ENCODE peak calls at places on chromosomes 6 and 20, in ten cellular contexts. Z is endodermal cell, P is fibroblast of pulmonary artery, D is esophagus muscularis mucosa, N is left lung, T is A549, G is upper lobe of right lung, H is AG09319, X is heart right ventricle, U is AG04449. W is an unnamed sample.

GRCh38 chr20:6075428-6076219 is 21.8 kb upstream of the LRRN4 start:
- DNase-seq in Z (no peak), P (peak; percentile 30), D (no peak), N (no peak), T (no peak), G (no peak), H (no peak), X (peak; percentile 59), U (no peak), W (no peak)

GRCh38 chr6:125519367-125519766 is 217.6 kb upstream of the HDDC2 start:
- DNase-seq in Z (no peak), P (no peak), D (no peak), N (no peak), T (no peak), G (no peak), H (no peak), X (no peak), U (no peak), W (no peak)

GRCh38 chr6:4791174-4791573 is 15.0 kb downstream of the CDYL start:
- DNase-seq in Z (no peak), P (no peak), D (no peak), N (no peak), T (no peak), G (no peak), H (no peak), X (no peak), U (no peak), W (no peak)

GRCh38 chr6:3455121-3455489 is 1.7 kb downstream of the SLC22A23 start:
- DNase-seq in Z (peak; percentile 60), P (no peak), D (no peak), N (no peak), T (no peak), G (no peak), H (no peak), X (no peak), U (no peak), W (no peak)

GRCh38 chr20:37145014-37145413 is 34.1 kb upstream of the RPN2 start:
- DNase-seq in Z (no peak), P (peak; percentile 17), D (no peak), N (no peak), T (no peak), G (no peak), H (no peak), X (no peak), U (no peak), W (no peak)

GRCh38 chr6:145428656-145429173 is 306.6 kb downstream of the EPM2A start:
- DNase-seq in Z (no peak), P (peak; percentile 2), D (no peak), N (no peak), T (no peak), G (no peak), H (no peak), X (no peak), U (no peak), W (no peak)

GRCh38 chr6:113434641-113435040 is 422.5 kb upstream of the MARCKS start:
- DNase-seq in Z (no peak), P (no peak), D (no peak), N (no peak), T (no peak), G (no peak), H (no peak), X (no peak), U (no peak), W (no peak)

GRCh38 chr20:62898970-62899632 is 27.2 kb downstream of the DIDO1 start:
- DNase-seq in Z (peak; percentile 84), P (no peak), D (no peak), N (no peak), T (no peak), G (no peak), H (no peak), X (no peak), U (no peak), W (peak; percentile 79)

GRCh38 chr6:89209457-89209856 is 7.7 kb downstream of the GABRR1 start:
- DNase-seq in Z (no peak), P (no peak), D (peak; percentile 50), N (no peak), T (no peak), G (no peak), H (no peak), X (no peak), U (no peak), W (no peak)

GRCh38 chr6:162408805-162409535 is 318.6 kb downstream of the PRKN start:
- DNase-seq in Z (no peak), P (no peak), D (no peak), N (no peak), T (no peak), G (no peak), H (no peak), X (no peak), U (no peak), W (no peak)

GRCh38 chr6:41917528-41917927 is 3.4 kb downstream of the MED20 start:
- DNase-seq in Z (no peak), P (peak; percentile 94), D (no peak), N (no peak), T (peak; percentile 72), G (no peak), H (peak; percentile 68), X (no peak), U (peak; percentile 79), W (no peak)

GRCh38 chr6:156948807-156949206 is 171.6 kb downstream of the ARID1B start:
- DNase-seq in Z (no peak), P (peak; percentile 70), D (no peak), N (no peak), T (no peak), G (no peak), H (no peak), X (no peak), U (no peak), W (no peak)

GRCh38 chr6:11744753-11745152 is 33.9 kb downstream of the ADTRP start:
- DNase-seq in Z (no peak), P (peak; percentile 95), D (no peak), N (peak; percentile 71), T (no peak), G (no peak), H (peak; percentile 78), X (peak; percentile 84), U (no peak), W (no peak)

GRCh38 chr6:44966449-44967091 is 361.6 kb upstream of the RUNX2 start:
- DNase-seq in Z (no peak), P (peak; percentile 70), D (no peak), N (no peak), T (peak; percentile 11), G (no peak), H (no peak), X (no peak), U (peak; percentile 10), W (no peak)

GRCh38 chr6:167244064-167244949 is 46.8 kb upstream of the UNC93A start:
- DNase-seq in Z (peak; percentile 70), P (no peak), D (no peak), N (no peak), T (no peak), G (no peak), H (no peak), X (no peak), U (no peak), W (no peak)

DNA sequence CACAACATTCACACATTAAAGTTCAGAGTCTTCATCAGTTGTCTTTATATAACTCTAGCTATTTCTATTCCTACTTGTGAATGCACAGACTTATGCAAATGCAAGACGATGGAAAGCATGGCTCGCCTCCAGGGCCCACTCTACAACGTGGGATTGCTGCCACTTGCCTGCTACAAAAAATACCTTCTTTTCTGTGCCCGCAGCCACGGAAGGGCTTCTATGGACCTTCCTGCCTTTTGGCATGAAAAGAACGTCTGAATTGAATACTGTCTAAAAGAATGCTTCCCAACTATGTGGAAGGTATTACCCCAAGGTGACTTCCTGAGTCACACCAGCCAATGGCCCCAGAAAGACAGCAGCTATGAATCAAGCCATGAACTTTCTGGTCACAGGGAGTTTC is 261.3 kb downstream of the HIVEP2 start:
- DNase-seq in Z (no peak), P (no peak), D (no peak), N (no peak), T (no peak), G (no peak), H (no peak), X (no peak), U (no peak), W (no peak)
- TF ChIP-seq CTCF in Z (no peak), P (no peak), D (no peak), N (no peak), T (no peak), G (no peak), H (no peak), X (no peak), U (no peak), W (no peak)

GRCh38 chr6:119539066-119539746 is 189.6 kb upstream of the MAN1A1 start:
- DNase-seq in Z (no peak), P (no peak), D (no peak), N (no peak), T (no peak), G (no peak), H (no peak), X (no peak), U (no peak), W (no peak)
- TF ChIP-seq CTCF in Z (peak; percentile 40), P (no peak), D (no peak), N (no peak), T (no peak), G (no peak), H (no peak), X (no peak), U (no peak), W (no peak)

GRCh38 chr6:117776441-117776840 is 101.2 kb downstream of the NUS1 start:
- DNase-seq in Z (no peak), P (no peak), D (no peak), N (no peak), T (no peak), G (no peak), H (no peak), X (no peak), U (no peak), W (no peak)
- TF ChIP-seq CTCF in Z (peak; percentile 73), P (peak; percentile 17), D (no peak), N (no peak), T (no peak), G (peak; percentile 23), H (no peak), X (no peak), U (no peak), W (peak; percentile 38)

GRCh38 chr20:24782801-24783630 is 166.1 kb upstream of the CST7 start:
- DNase-seq in Z (peak; percentile 65), P (no peak), D (no peak), N (peak; percentile 14), T (no peak), G (peak; percentile 52), H (no peak), X (no peak), U (no peak), W (no peak)

GRCh38 chr20:24785141-24785924 is 163.7 kb upstream of the CST7 start:
- DNase-seq in Z (no peak), P (peak; percentile 22), D (no peak), N (no peak), T (no peak), G (no peak), H (peak; percentile 11), X (no peak), U (peak; percentile 54), W (no peak)

GRCh38 chr20:24782221-24782620 is 166.8 kb upstream of the CST7 start:
- DNase-seq in Z (peak; percentile 22), P (no peak), D (no peak), N (peak; percentile 17), T (no peak), G (peak; percentile 6), H (no peak), X (no peak), U (no peak), W (no peak)

GRCh38 chr20:24784607-24785006 is 164.5 kb upstream of the CST7 start:
- DNase-seq in Z (no peak), P (no peak), D (no peak), N (no peak), T (no peak), G (peak; percentile 11), H (no peak), X (no peak), U (no peak), W (no peak)

GRCh38 chr20:24783631-24784492 is 165.2 kb upstream of the CST7 start:
- DNase-seq in Z (peak; percentile 78), P (no peak), D (no peak), N (peak; percentile 15), T (no peak), G (peak; percentile 35), H (no peak), X (no peak), U (no peak), W (peak; percentile 53)
- TF ChIP-seq CTCF in Z (peak; percentile 82), P (no peak), D (no peak), N (no peak), T (no peak), G (no peak), H (no peak), X (no peak), U (no peak), W (peak; percentile 23)